ENCODE peak calls at places on chromosomes 12 and 14, in five cellular contexts. X is neural progenitor cell; W is CD4-positive, alpha-beta memory T cell; J is pancreas; V is A549. S is an unnamed sample. For H3K4me1, the result is how much of the 10 kb centered on the place peaks cover.

GRCh38 chr14:88326352-88327103 is 3.5 kb upstream of the KCNK10 start:
- DNase-seq in X (peak), W (no peak), J (no peak), V (no peak), S (no peak)

GRCh38 chr14:104770851-104771272 is 17.9 kb downstream of the SIVA1 start:
- DNase-seq in X (no peak), W (no peak), J (no peak), V (peak), S (no peak)

GRCh38 chr12:22518067-22518719 is 26.1 kb downstream of the C2CD5 start:
- DNase-seq in X (no peak), W (no peak), J (peak), V (peak), S (no peak)

GRCh38 chr12:120994059-120994458 is 15.7 kb downstream of the HNF1A start:
- DNase-seq in X (no peak), W (no peak), J (no peak), V (no peak), S (no peak)

GRCh38 chr12:131164096-131164872 is 210.6 kb downstream of the ADGRD1 start:
- DNase-seq in X (no peak), W (no peak), J (no peak), V (peak), S (no peak)

GRCh38 chr12:54378791-54379400 is 5.6 kb downstream of the ZNF385A start:
- DNase-seq in X (peak), W (peak), J (peak), V (no peak), S (no peak)

GRCh38 chr14:73770977-73771847 is 57.0 kb upstream of the PNMA1 start:
- DNase-seq in X (no peak), W (no peak), J (no peak), V (no peak), S (no peak)

GRCh38 chr12:19707948-19708409 is 268.7 kb downstream of the AEBP2 start:
- DNase-seq in X (no peak), W (no peak), J (no peak), V (peak), S (no peak)

GRCh38 chr12:132524405-132524804 is 34.5 kb downstream of the FBRSL1 start:
- DNase-seq in X (no peak), W (no peak), J (no peak), V (peak), S (no peak)

GRCh38 chr12:120100630-120101029 is 15.9 kb downstream of the RAB35 start:
- DNase-seq in X (no peak), W (no peak), J (peak), V (no peak), S (no peak)

GRCh38 chr12:4156317-4156716 is 117.2 kb upstream of the CCND2 start:
- DNase-seq in X (no peak), W (no peak), J (no peak), V (no peak), S (no peak)

GRCh38 chr12:128266559-128267245 is at the start of gene TMEM132C:
- DNase-seq in X (peak), W (no peak), J (peak), V (no peak), S (no peak)

GRCh38 chr14:105487449-105487985 is 831 bp downstream of the CRIP1 start:
- DNase-seq in X (peak), W (peak), J (no peak), V (no peak), S (no peak)

GRCh38 chr14:54787263-54787662 is 115.4 kb downstream of the GCH1 start:
- DNase-seq in X (no peak), W (no peak), J (no peak), V (no peak), S (no peak)

GRCh38 chr12:72133497-72134055 is 138.6 kb upstream of the TRHDE start:
- DNase-seq in X (peak), W (no peak), J (no peak), V (no peak), S (no peak)

GRCh38 chr12:32083489-32083888 is 23.2 kb upstream of the BICD1 start:
- DNase-seq in X (no peak), W (no peak), J (no peak), V (no peak), S (no peak)

GRCh38 chr12:23888396-23889068 is 60.9 kb downstream of the SOX5 start:
- DNase-seq in X (no peak), W (no peak), J (no peak), V (no peak), S (no peak)

GRCh38 chr14:104283197-104284106 is 145.1 kb downstream of the KIF26A start:
- DNase-seq in X (peak), W (no peak), J (no peak), V (no peak), S (no peak)

GRCh38 chr14:90642239-90642717 is 174.0 kb downstream of the TTC7B start:
- DNase-seq in X (peak), W (no peak), J (no peak), V (peak), S (peak)

GRCh38 chr12:70830221-70831061 is 90.1 kb downstream of the PTPRR start:
- DNase-seq in X (no peak), W (no peak), J (no peak), V (no peak), S (no peak)

GRCh38 chr14:78075033-78075432 is 95.1 kb upstream of the NRXN3 start:
- DNase-seq in X (no peak), W (no peak), J (no peak), V (no peak), S (no peak)

GRCh38 chr12:104154806-104155205 is 16.8 kb upstream of the NFYB start:
- DNase-seq in X (peak), W (no peak), J (no peak), V (no peak), S (no peak)

GRCh38 chr12:80441921-80442320 is 2.1 kb upstream of the PTPRQ start:
- DNase-seq in X (no peak), W (no peak), J (no peak), V (no peak), S (no peak)

GRCh38 chr14:49999216-49999761 is 106.4 kb downstream of the ARF6 start:
- DNase-seq in X (no peak), W (peak), J (peak), V (peak), S (no peak)

GRCh38 chr14:74949211-74949610 is 6.2 kb downstream of the PGF start:
- DNase-seq in X (no peak), W (no peak), J (no peak), V (no peak), S (no peak)

GRCh38 chr12:42696424-42697149 is 107.0 kb upstream of the PRICKLE1 start:
- DNase-seq in X (no peak), W (no peak), J (peak), V (no peak), S (no peak)

GRCh38 chr12:54701940-54702592 is 53.9 kb upstream of the DCD start:
- DNase-seq in X (peak), W (no peak), J (no peak), V (peak), S (peak)

GRCh38 chr12:91704446-91704845 is 441.2 kb downstream of the BTG1 start:
- DNase-seq in X (no peak), W (no peak), J (no peak), V (peak), S (no peak)

GRCh38 chr12:118059645-118060275 is 1.2 kb downstream of the WSB2 start:
- DNase-seq in X (no peak), W (no peak), J (no peak), V (no peak), S (no peak)

GRCh38 chr14:101248056-101248725 is 313.1 kb upstream of the DIO3 start:
- DNase-seq in X (no peak), W (no peak), J (no peak), V (no peak), S (no peak)

GRCh38 chr14:51576112-51576420 is 75.6 kb upstream of the FRMD6 start:
- DNase-seq in X (no peak), W (no peak), J (no peak), V (no peak), S (no peak)

GRCh38 chr14:55891692-55892091 is 226.5 kb upstream of the PELI2 start:
- DNase-seq in X (no peak), W (no peak), J (no peak), V (no peak), S (no peak)

GRCh38 chr14:100150932-100151587 is 8.4 kb downstream of the DEGS2 start:
- DNase-seq in X (no peak), W (no peak), J (no peak), V (no peak), S (no peak)

GRCh38 chr14:102481791-102482238 is 27.8 kb downstream of the ANKRD9 start:
- DNase-seq in X (no peak), W (no peak), J (no peak), V (peak), S (no peak)

GRCh38 chr12:127273621-127274020 is 993.3 kb upstream of the TMEM132C start:
- DNase-seq in X (no peak), W (no peak), J (no peak), V (no peak), S (no peak)

GRCh38 chr14:52907949-52908348 is 42.9 kb downstream of the FERMT2 start:
- DNase-seq in X (no peak), W (no peak), J (no peak), V (no peak), S (no peak)

GRCh38 chr14:60178820-60179219 is 13.6 kb upstream of the DHRS7 start:
- DNase-seq in X (no peak), W (no peak), J (no peak), V (no peak), S (no peak)

GRCh38 chr14:59622641-59623040 is 46.0 kb upstream of the CCDC175 start:
- DNase-seq in X (no peak), W (no peak), J (no peak), V (no peak), S (no peak)

DNA sequence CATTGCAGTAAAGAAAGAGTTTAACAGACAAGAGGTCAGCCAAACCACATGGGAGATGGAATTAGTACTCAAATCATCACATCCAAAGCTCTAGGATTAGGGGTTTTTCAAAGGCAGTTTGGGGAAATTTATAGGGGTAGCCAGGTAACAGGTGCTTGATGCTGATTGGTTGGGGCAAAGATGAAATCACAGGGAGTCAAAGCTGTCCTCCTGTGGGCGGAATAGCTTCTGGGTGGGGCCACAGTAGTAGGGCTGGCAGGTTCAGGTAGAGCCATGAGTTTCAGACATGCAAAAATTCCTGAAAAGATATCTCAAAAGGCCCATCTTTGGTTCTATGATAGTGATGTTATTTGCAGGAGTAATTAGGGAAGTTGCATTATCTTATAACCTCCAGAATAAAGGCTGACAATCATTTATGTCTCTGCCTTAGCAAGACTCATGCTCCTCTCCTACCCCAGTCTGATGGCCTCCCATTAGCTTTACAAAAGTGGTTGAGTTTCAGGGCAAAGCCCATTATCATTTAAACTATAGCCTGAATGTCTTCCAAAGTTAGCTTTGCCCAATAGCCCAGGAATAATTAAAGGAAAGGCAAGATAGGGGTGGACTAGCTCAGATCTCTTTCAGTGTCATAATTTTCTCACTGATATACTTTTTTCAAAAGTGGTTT is 42.1 kb upstream of the CNTN1 start:
- DNase-seq in X (peak), W (no peak), J (no peak), V (no peak), S (no peak)
- H3K4me1 ChIP-seq in X (under half), W (under half), J (under half), V (under half), S (under half)

DNA sequence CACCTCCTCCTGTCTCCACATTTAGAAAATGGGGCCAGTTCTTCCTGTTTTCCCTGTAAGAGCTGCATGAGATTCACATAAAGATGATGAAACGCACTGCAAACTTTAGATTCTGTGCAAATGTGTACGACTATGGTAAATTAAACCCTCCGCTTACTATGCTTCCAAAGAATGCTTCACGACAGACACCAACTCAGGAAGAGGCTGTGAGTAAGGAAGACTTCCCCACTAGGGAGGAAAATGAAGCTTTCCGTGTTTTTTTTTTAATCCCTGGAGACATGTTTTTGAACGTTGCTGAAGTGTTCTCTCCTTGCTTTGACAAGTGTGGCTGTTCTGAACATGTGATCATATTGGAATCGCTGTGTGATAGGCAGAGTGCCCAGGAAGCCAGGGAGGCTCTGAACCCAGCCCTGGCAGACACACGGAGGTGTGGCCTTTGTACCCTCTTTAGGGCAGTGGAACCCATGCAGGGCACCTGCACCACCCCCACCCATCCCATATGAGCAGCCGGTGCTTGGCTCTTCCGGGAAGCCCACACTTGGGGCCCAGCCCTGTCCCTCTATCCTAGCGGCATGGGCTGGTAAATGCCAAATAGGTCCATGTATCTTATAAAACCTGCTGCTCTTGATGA is 7.5 kb upstream of the SYNE3 start:
- DNase-seq in X (no peak), W (peak), J (peak), V (no peak), S (no peak)
- H3K4me1 ChIP-seq in X (under half), W (half or more), J (under half), V (under half), S (under half)

DNA sequence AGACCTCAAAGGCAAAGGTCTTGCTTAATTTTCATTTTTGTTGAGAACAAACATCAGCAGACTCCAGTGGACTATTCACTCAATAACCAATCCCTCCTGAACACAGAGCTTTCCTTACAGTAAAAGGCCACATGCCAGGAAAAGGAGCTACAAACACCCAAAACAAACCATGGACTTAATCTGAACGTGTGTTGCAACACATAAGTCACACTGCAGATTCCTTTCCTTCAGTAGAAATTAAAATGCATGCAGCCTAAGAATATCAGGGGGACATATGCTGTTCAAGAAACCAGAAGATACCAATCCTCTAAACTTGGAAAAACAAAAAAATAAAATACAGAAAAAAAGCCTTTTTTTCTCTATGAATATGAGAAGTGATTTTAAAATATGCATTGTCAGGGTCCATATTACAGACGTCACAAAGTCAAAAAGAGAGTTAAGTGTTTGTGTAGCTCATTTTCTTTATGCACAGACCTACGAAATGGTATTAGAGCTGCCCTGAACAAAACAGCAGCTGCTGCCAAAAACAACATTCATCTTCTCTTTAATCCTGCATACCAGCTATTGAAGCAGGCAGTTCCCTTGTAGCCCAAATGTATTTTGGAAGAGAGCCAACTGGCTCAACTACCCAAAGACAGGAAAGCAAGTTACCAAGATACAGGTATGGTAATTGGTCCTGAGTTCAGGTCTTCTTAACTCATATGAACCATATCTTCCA is 26.2 kb downstream of the KITLG start:
- DNase-seq in X (peak), W (no peak), J (no peak), V (peak), S (no peak)
- H3K4me1 ChIP-seq in X (under half), W (under half), J (under half), V (under half), S (under half)

DNA sequence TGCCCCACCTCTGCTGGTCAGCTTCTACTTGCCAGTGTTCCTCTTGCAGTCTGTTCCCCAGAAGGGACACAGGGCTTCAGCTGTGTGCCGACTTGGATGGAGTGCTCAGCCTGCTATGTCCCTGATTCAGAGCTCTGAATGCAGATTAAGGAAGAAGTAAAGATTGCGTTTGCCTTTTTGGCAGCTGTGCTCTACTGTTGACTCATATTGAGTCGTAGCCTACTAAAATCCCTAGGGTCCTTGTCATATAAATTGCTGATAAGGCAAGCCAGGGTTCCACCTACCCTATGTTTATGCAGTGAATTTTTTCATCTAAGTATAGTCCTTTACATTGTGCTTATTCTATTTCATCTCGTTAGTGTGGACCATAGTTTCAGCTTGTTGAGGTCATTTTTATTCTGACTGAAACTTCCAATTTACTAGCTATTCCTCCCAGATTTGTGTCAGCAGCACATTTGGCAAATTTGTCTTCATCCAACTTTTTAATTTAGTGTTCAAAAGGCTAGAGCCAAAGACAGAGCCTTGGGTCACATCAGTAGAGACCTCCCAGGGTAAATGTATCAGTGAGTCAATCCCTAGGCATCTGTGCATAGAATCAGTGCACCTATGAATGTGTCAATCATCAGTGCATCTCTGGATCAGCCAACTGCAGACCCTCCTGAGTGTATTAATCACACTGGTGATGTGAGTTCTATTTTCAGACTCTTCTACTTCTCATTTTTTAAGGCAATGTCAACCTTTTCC is 31.9 kb downstream of the CACNA1C start:
- DNase-seq in X (no peak), W (no peak), J (no peak), V (no peak), S (no peak)
- H3K4me1 ChIP-seq in X (under half), W (under half), J (under half), V (under half), S (under half)

GRCh38 chr12:7583471-7583870 is 79.9 kb upstream of the CD163 start:
- DNase-seq in X (no peak), W (no peak), J (no peak), V (no peak), S (no peak)

GRCh38 chr12:7581046-7581445 is 77.5 kb upstream of the CD163 start:
- DNase-seq in X (no peak), W (no peak), J (no peak), V (no peak), S (no peak)

GRCh38 chr12:7581609-7582008 is 78.0 kb upstream of the CD163 start:
- DNase-seq in X (no peak), W (no peak), J (no peak), V (no peak), S (no peak)
- H3K4me1 ChIP-seq in X (under half), W (under half), J (under half), V (under half), S (under half)

GRCh38 chr14:92759300-92759678 is 10.9 kb upstream of the LGMN start:
- DNase-seq in X (peak), W (no peak), J (no peak), V (peak), S (no peak)

GRCh38 chr14:92755495-92755894 is 7.1 kb upstream of the LGMN start:
- DNase-seq in X (no peak), W (no peak), J (no peak), V (no peak), S (no peak)

GRCh38 chr14:92759679-92760523 is 11.5 kb upstream of the LGMN start:
- DNase-seq in X (no peak), W (no peak), J (no peak), V (no peak), S (no peak)

GRCh38 chr14:92754956-92755355 is 6.5 kb upstream of the LGMN start:
- DNase-seq in X (no peak), W (no peak), J (peak), V (no peak), S (no peak)

DNA sequence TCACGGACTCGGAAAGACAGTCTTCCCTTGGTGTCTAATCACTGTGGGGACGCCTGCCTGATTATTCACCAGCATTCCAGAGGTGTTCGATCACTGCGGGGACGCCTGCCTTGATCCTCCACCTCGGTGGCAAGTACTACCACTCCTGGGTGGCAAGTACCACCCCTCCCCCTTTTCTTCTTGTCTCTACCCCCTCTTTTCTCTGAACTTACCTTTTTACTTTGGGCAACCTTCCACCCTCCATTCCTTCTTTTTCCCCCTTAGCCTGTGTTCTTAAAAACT is 12.0 kb upstream of the LGMN start:
- DNase-seq in X (no peak), W (no peak), J (no peak), V (no peak), S (no peak)
- H3K4me1 ChIP-seq in X (under half), W (under half), J (under half), V (under half), S (under half)